ENCODE peak calls at places on chromosome 13, in nine cellular contexts. W is tibial nerve; M is CD8-positive, alpha-beta memory T cell; I is neuronal stem cell; O is cardiac muscle cell; Z is GM23338; Y is heart right ventricle; L is body of pancreas; T is neural progenitor cell. P is an unnamed sample. For H3K36me3 and H3K4me1, the result is how much of the 10 kb centered on the place peaks cover.

GRCh38 chr13:53013113-53013512 is 15.5 kb upstream of the OLFM4 start:
- DNase-seq in M (no peak), T (no peak), I (no peak), Z (no peak), O (no peak), W (no peak), Y (no peak), L (no peak), P (no peak)

GRCh38 chr13:23427342-23428182 is 5.9 kb downstream of the SACS start:
- DNase-seq in O (no peak), L (peak), T (no peak), M (no peak), Y (peak), Z (no peak), W (no peak), I (no peak), P (no peak)

GRCh38 chr13:111429064-111429558 is 108.7 kb downstream of the TEX29 start:
- DNase-seq in M (no peak), W (peak), Y (peak), L (peak), Z (peak), O (peak), T (peak), I (peak), P (peak)

GRCh38 chr13:75345191-75345590 is 136.8 kb downstream of the TBC1D4 start:
- DNase-seq in Z (no peak), Y (no peak), T (no peak), I (no peak), M (no peak), O (no peak), W (no peak), L (no peak), P (no peak)

GRCh38 chr13:97749174-97749573 is 204.3 kb upstream of the IPO5 start:
- DNase-seq in Z (peak), O (no peak), W (no peak), L (no peak), Y (no peak), I (no peak), M (no peak), T (no peak), P (no peak)

GRCh38 chr13:112062047-112062618 is 4.8 kb upstream of the SOX1 start:
- DNase-seq in L (no peak), T (peak), Y (no peak), M (no peak), O (no peak), Z (no peak), W (no peak), I (no peak), P (no peak)

GRCh38 chr13:32272021-32272695 is 43.0 kb downstream of the ZAR1L start:
- DNase-seq in Y (no peak), Z (no peak), M (no peak), T (no peak), O (no peak), L (no peak), I (no peak), W (no peak), P (no peak)

GRCh38 chr13:31775686-31776085 is 36.4 kb downstream of the RXFP2 start:
- DNase-seq in I (no peak), L (no peak), O (no peak), M (no peak), Y (peak), W (peak), T (no peak), Z (no peak), P (peak)

GRCh38 chr13:110874508-110874960 is 40.3 kb downstream of the ANKRD10 start:
- DNase-seq in Y (peak), T (peak), M (no peak), O (peak), W (peak), I (peak), Z (peak), L (peak), P (peak)

GRCh38 chr13:97234742-97235141 is 12.6 kb downstream of the MBNL2 start:
- DNase-seq in T (no peak), L (no peak), M (no peak), O (no peak), W (no peak), I (no peak), Z (no peak), Y (no peak), P (no peak)

GRCh38 chr13:80486407-80486806 is 145.5 kb upstream of the SPRY2 start:
- DNase-seq in Y (no peak), O (no peak), T (no peak), Z (no peak), W (no peak), M (no peak), I (no peak), L (no peak), P (no peak)

GRCh38 chr13:74080762-74081161 is 53.4 kb downstream of the KLF12 start:
- DNase-seq in T (no peak), Z (no peak), W (no peak), O (no peak), L (no peak), M (no peak), Y (no peak), I (no peak), P (no peak)

GRCh38 chr13:31223215-31223614 is 23.4 kb downstream of the B3GLCT start:
- DNase-seq in O (no peak), M (no peak), I (no peak), W (no peak), Y (no peak), L (no peak), Z (no peak), T (no peak), P (no peak)

GRCh38 chr13:94121686-94122085 is 357.8 kb downstream of the DCT start:
- DNase-seq in I (no peak), Z (no peak), T (no peak), M (no peak), W (no peak), Y (no peak), O (no peak), L (no peak), P (no peak)

GRCh38 chr13:78586706-78587105 is 16.6 kb downstream of the POU4F1 start:
- DNase-seq in M (no peak), I (peak), Y (no peak), T (peak), O (peak), Z (peak), L (no peak), W (no peak), P (no peak)

GRCh38 chr13:80553041-80553440 is 212.1 kb upstream of the SPRY2 start:
- DNase-seq in Z (no peak), T (no peak), O (no peak), Y (no peak), L (no peak), W (no peak), M (no peak), I (no peak), P (no peak)

GRCh38 chr13:37995052-37995451 is 125.5 kb upstream of the TRPC4 start:
- DNase-seq in W (no peak), Z (peak), O (no peak), L (no peak), I (peak), T (peak), M (no peak), Y (no peak), P (no peak)

GRCh38 chr13:97567510-97568243 is 133.7 kb downstream of the RAP2A start:
- DNase-seq in M (no peak), L (peak), O (no peak), Z (peak), T (no peak), W (peak), I (no peak), Y (no peak), P (peak)

GRCh38 chr13:63864171-63864902 is 2448.7 kb upstream of the PCDH20 start:
- DNase-seq in T (no peak), W (no peak), I (no peak), Z (peak), M (no peak), O (no peak), Y (no peak), L (no peak), P (no peak)

GRCh38 chr13:79451500-79451962 is 29.4 kb upstream of the NDFIP2 start:
- DNase-seq in W (no peak), I (no peak), L (no peak), Z (peak), Y (no peak), O (no peak), T (no peak), M (peak), P (no peak)

GRCh38 chr13:110262082-110262436 is 44.9 kb downstream of the COL4A1 start:
- DNase-seq in Y (no peak), I (no peak), M (no peak), O (no peak), L (no peak), Z (no peak), W (no peak), T (no peak), P (no peak)

GRCh38 chr13:93173656-93174055 is 53.0 kb upstream of the GPC6 start:
- DNase-seq in M (no peak), L (no peak), T (no peak), Z (no peak), Y (no peak), W (no peak), O (no peak), I (no peak), P (no peak)

GRCh38 chr13:33106656-33107402 is 90.6 kb downstream of the KL start:
- DNase-seq in W (no peak), Y (no peak), I (no peak), Z (no peak), T (no peak), M (no peak), L (no peak), O (no peak), P (no peak)

GRCh38 chr13:24777171-24777570 is 13.2 kb downstream of the RNF17 start:
- DNase-seq in T (no peak), W (no peak), L (no peak), Z (no peak), I (no peak), Y (no peak), O (no peak), M (no peak), P (no peak)

GRCh38 chr13:76798037-76798436 is 88.2 kb downstream of the KCTD12 start:
- DNase-seq in T (no peak), Z (no peak), W (no peak), O (no peak), L (no peak), Y (no peak), M (no peak), I (no peak), P (no peak)

GRCh38 chr13:85528578-85529215 is 270.5 kb downstream of the SLITRK6 start:
- DNase-seq in T (no peak), Z (no peak), Y (no peak), O (no peak), W (no peak), L (no peak), M (no peak), I (no peak), P (no peak)

GRCh38 chr13:27528908-27529307 is 78.5 kb upstream of the MTIF3 start:
- DNase-seq in Y (no peak), M (no peak), T (no peak), Z (no peak), W (no peak), I (no peak), O (no peak), L (no peak), P (no peak)

GRCh38 chr13:52845766-52846566 is 2.5 kb downstream of the PCDH8 start:
- DNase-seq in Y (no peak), T (peak), L (peak), O (peak), W (no peak), Z (peak), M (no peak), I (peak), P (peak)

GRCh38 chr13:24693862-24694471 is 13.8 kb downstream of the ATP12A start:
- DNase-seq in O (peak), M (peak), Z (peak), I (peak), W (peak), T (peak), L (peak), Y (peak), P (peak)

GRCh38 chr13:78606471-78607408 is 3.4 kb upstream of the POU4F1 start:
- DNase-seq in T (peak), I (peak), W (no peak), M (no peak), L (no peak), O (no peak), Y (no peak), Z (peak), P (no peak)

GRCh38 chr13:106597190-106597589 is 29.3 kb upstream of the ARGLU1 start:
- DNase-seq in Y (peak), L (no peak), M (no peak), W (no peak), I (no peak), T (no peak), O (no peak), Z (no peak), P (no peak)

GRCh38 chr13:50914848-50915247 is 5.3 kb downstream of the RNASEH2B start:
- DNase-seq in L (no peak), T (no peak), M (no peak), I (no peak), Z (no peak), O (no peak), W (no peak), Y (no peak), P (no peak)

GRCh38 chr13:112442483-112443090 is 66.4 kb downstream of the SPACA7 start:
- DNase-seq in W (no peak), Y (no peak), L (no peak), M (no peak), T (peak), I (peak), Z (peak), O (no peak), P (no peak)

GRCh38 chr13:81927347-81927746 is 1586.4 kb upstream of the SPRY2 start:
- DNase-seq in T (peak), M (no peak), W (no peak), I (no peak), Z (peak), L (no peak), Y (no peak), O (peak), P (no peak)

GRCh38 chr13:78638216-78638615 is 20.7 kb downstream of the OBI1 start:
- DNase-seq in T (no peak), I (no peak), L (no peak), O (no peak), Y (no peak), Z (no peak), W (no peak), M (no peak), P (no peak)

GRCh38 chr13:77528834-77529500 is 6.5 kb upstream of the SCEL start:
- DNase-seq in L (no peak), M (no peak), O (no peak), Y (no peak), I (no peak), W (no peak), T (no peak), Z (no peak), P (peak)

GRCh38 chr13:95585867-95586266 is 33.3 kb downstream of the CLDN10 start:
- DNase-seq in M (no peak), L (no peak), Y (no peak), I (no peak), T (no peak), W (no peak), O (no peak), Z (no peak), P (no peak)

GRCh38 chr13:95643814-95644598 is 500 bp downstream of the DZIP1 start:
- DNase-seq in M (no peak), O (peak), I (no peak), T (peak), Y (no peak), Z (peak), L (peak), W (no peak), P (no peak)

GRCh38 chr13:38804536-38804935 is 117.7 kb downstream of the FREM2 start:
- DNase-seq in L (no peak), Z (peak), O (no peak), I (no peak), W (no peak), M (no peak), T (no peak), Y (no peak), P (no peak)

GRCh38 chr13:41004875-41005693 is 14.0 kb downstream of the ELF1 start:
- DNase-seq in Y (no peak), Z (no peak), T (no peak), I (no peak), M (peak), W (no peak), L (no peak), O (no peak), P (no peak)
- H3K4me3 ChIP-seq in Y (no peak), Z (no peak), T (no peak), I (no peak), M (peak), W (no peak), L (no peak), O (no peak), P (no peak)

GRCh38 chr13:29515372-29515771 is 80.1 kb downstream of the SLC7A1 start:
- DNase-seq in L (no peak), T (no peak), Y (no peak), M (no peak), I (no peak), W (no peak), Z (no peak), O (no peak), P (no peak)
- H3K36me3 ChIP-seq in L (under half), T (under half), Y (under half), M (under half), I (half or more), W (half or more), Z (under half), O (under half), P (under half)

GRCh38 chr13:99311748-99312492 is 4.7 kb upstream of the GPR183 start:
- DNase-seq in O (no peak), I (no peak), Z (no peak), M (no peak), Y (no peak), W (peak), L (no peak), T (no peak), P (peak)
- H3K4me1 ChIP-seq in O (under half), I (under half), Z (under half), M (half or more), Y (under half), W (under half), L (under half), T (under half), P (under half)

GRCh38 chr13:39893808-39894207 is 238.3 kb downstream of the COG6 start:
- DNase-seq in I (no peak), Z (no peak), M (no peak), L (no peak), T (no peak), W (no peak), O (no peak), Y (no peak), P (no peak)

GRCh38 chr13:39895254-39895653 is 239.8 kb downstream of the COG6 start:
- DNase-seq in T (no peak), I (no peak), W (no peak), Z (no peak), Y (no peak), O (peak), M (no peak), L (no peak), P (no peak)

GRCh38 chr13:39890537-39890936 is 235.1 kb downstream of the COG6 start:
- DNase-seq in M (no peak), Z (no peak), O (no peak), I (no peak), L (no peak), W (no peak), Y (no peak), T (no peak), P (no peak)

GRCh38 chr13:39894586-39894985 is 239.1 kb downstream of the COG6 start:
- DNase-seq in I (no peak), M (no peak), O (no peak), W (no peak), Z (no peak), Y (no peak), T (no peak), L (no peak), P (no peak)

DNA sequence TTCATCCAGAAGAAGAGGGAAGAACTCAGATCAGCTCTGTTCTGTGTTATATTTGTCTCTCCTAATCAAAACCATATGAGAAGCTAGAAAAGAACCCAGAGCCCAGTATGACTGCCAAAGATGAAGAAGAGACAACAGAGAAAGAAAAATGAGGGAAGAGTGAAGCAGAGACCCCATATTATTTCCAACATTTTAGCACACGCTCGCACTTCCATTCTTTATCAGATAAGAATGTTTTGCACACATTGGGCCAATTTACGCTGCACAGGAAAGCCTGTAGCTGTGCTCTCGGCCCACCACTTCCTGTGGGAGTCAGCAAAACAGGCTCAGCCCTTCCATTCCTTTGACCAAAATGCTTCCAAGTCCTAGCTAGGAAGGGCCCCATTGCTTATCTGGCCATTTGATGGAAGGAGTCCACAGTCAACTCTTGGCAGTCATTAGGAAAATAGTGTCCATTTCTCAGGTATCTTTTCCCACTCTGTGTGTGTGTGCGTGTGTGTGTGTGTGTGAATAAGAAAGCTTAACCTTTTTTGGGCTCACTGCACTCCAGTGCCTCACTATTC is 237.3 kb downstream of the COG6 start:
- DNase-seq in Y (peak), Z (no peak), O (no peak), I (no peak), T (no peak), M (no peak), W (no peak), L (no peak), P (no peak)
- H3K4me3 ChIP-seq in Y (no peak), Z (no peak), O (no peak), I (no peak), T (no peak), M (no peak), W (no peak), L (no peak), P (no peak)

DNA sequence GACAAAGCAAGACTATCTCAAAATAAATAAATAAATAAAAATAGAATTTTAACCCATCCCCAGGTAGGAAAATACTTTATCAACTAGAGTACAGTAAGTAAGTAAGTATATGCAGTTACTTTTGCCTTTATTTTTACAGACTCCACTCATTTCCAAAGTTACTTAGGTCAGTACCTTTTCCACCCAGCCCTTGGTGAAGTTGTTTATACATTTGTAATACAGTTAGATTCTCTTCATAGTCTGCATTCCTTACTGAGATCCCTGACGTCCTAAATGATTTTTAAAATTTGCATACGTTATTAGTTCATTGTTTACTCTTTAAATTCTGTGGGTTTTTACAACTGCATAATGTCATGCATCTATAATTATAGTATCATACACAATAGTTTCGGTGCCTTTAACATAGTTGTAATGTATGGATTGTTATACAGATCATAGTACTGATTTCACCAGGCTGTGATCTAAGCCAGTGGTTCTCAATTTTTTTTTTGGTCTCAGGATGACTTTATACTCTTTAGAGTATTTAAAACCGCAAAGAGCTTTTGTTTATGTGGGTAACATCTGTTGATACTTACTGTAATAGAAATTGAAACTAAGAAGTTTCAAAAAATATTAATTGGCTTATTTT is 10.4 kb downstream of the SETDB2 start:
- DNase-seq in L (no peak), M (peak), W (no peak), I (no peak), Z (peak), O (no peak), Y (no peak), T (no peak), P (no peak)
- H3K36me3 ChIP-seq in L (under half), M (under half), W (under half), I (under half), Z (under half), O (under half), Y (under half), T (under half), P (under half)

GRCh38 chr13:114122591-114123211 is 9.7 kb downstream of the RASA3 start:
- DNase-seq in L (no peak), O (no peak), M (no peak), Y (no peak), W (no peak), Z (no peak), T (no peak), I (no peak), P (no peak)
- H3K4me1 ChIP-seq in L (under half), O (under half), M (half or more), Y (half or more), W (under half), Z (under half), T (under half), I (under half), P (under half)

GRCh38 chr13:22017226-22017625 is 346.4 kb downstream of the FGF9 start:
- DNase-seq in M (no peak), O (no peak), I (no peak), L (no peak), W (no peak), Y (no peak), Z (no peak), T (no peak), P (no peak)
- H3K4me3 ChIP-seq in M (no peak), O (no peak), I (no peak), L (no peak), W (no peak), Y (no peak), Z (no peak), T (no peak), P (no peak)

GRCh38 chr13:91358384-91358776 is 10.9 kb downstream of the MIR17HG start:
- DNase-seq in O (no peak), T (no peak), I (no peak), Y (no peak), W (no peak), L (no peak), M (no peak), Z (no peak), P (no peak)
- H3K36me3 ChIP-seq in O (under half), T (under half), I (half or more), Y (under half), W (under half), L (under half), M (under half), Z (under half), P (under half)